ENCODE peak calls at places on chromosomes 1 and 21, in five cellular contexts. V is CD4-positive, alpha-beta memory T cell; B is HL-60; E is thyroid gland; N is sigmoid colon. O is an unnamed sample.

GRCh38 chr1:72357411-72357810 is 75.1 kb upstream of the NEGR1 start:
- DNase-seq in V (no peak), B (peak; percentile 18), E (no peak), N (no peak), O (no peak)

GRCh38 chr1:169109561-169110134 is 3.2 kb downstream of the ATP1B1 start:
- DNase-seq in V (no peak), B (peak; percentile 39), E (peak; percentile 83), N (peak; percentile 92), O (peak; percentile 91)

GRCh38 chr1:16167331-16168143 is 11.7 kb upstream of the EPHA2 start:
- DNase-seq in V (peak; percentile 64), B (no peak), E (peak; percentile 67), N (no peak), O (no peak)

GRCh38 chr1:246002725-246003441 is 504.2 kb downstream of the SMYD3 start:
- DNase-seq in V (peak; percentile 70), B (peak; percentile 76), E (peak; percentile 91), N (peak; percentile 88), O (peak; percentile 94)

GRCh38 chr1:199218065-199218464 is 579.2 kb downstream of the PTPRC start:
- DNase-seq in V (no peak), B (peak; percentile 21), E (no peak), N (no peak), O (no peak)

GRCh38 chr1:62870148-62870547 is 86.2 kb downstream of the ATG4C start:
- DNase-seq in V (no peak), B (no peak), E (no peak), N (no peak), O (no peak)

GRCh38 chr1:3534803-3535637 is 76.3 kb downstream of the MEGF6 start:
- DNase-seq in V (no peak), B (no peak), E (no peak), N (no peak), O (no peak)

GRCh38 chr1:47793563-47793962 is 203.6 kb downstream of the TRABD2B start:
- DNase-seq in V (no peak), B (no peak), E (no peak), N (no peak), O (no peak)

GRCh38 chr1:207828485-207829158 is 76.8 kb downstream of the CD46 start:
- DNase-seq in V (peak; percentile 58), B (peak; percentile 94), E (peak; percentile 76), N (peak; percentile 91), O (peak; percentile 75)

GRCh38 chr21:41957991-41958766 is 4.4 kb upstream of the C2CD2 start:
- DNase-seq in V (no peak), B (no peak), E (peak; percentile 49), N (peak; percentile 93), O (peak; percentile 62)

GRCh38 chr1:96538001-96538649 is 183.5 kb upstream of the PTBP2 start:
- DNase-seq in V (no peak), B (peak; percentile 17), E (peak; percentile 56), N (peak; percentile 86), O (no peak)

GRCh38 chr1:214224605-214225354 is 56.2 kb upstream of the SMYD2 start:
- DNase-seq in V (no peak), B (no peak), E (no peak), N (no peak), O (no peak)

GRCh38 chr21:42777064-42777756 is 102.1 kb downstream of the WDR4 start:
- DNase-seq in V (no peak), B (no peak), E (no peak), N (no peak), O (no peak)

GRCh38 chr1:228270032-228270431 is 62.2 kb downstream of the OBSCN start:
- DNase-seq in V (no peak), B (no peak), E (no peak), N (no peak), O (no peak)

GRCh38 chr1:198155253-198155652 is 1.5 kb upstream of the NEK7 start:
- DNase-seq in V (no peak), B (no peak), E (no peak), N (no peak), O (no peak)

GRCh38 chr1:46196609-46197008 is 1.6 kb downstream of the POMGNT1 start:
- DNase-seq in V (no peak), B (no peak), E (no peak), N (no peak), O (no peak)

GRCh38 chr1:164602480-164603093 is 43.6 kb downstream of the PBX1 start:
- DNase-seq in V (no peak), B (no peak), E (peak; percentile 87), N (peak; percentile 79), O (peak; percentile 85)

GRCh38 chr1:40915581-40915980 is 53.4 kb upstream of the CITED4 start:
- DNase-seq in V (no peak), B (no peak), E (peak; percentile 86), N (peak; percentile 39), O (no peak)

GRCh38 chr1:67584938-67585337 is 100.1 kb upstream of the GADD45A start:
- DNase-seq in V (no peak), B (no peak), E (peak; percentile 25), N (no peak), O (no peak)

GRCh38 chr1:116067564-116067887 is 43.7 kb upstream of the MAB21L3 start:
- DNase-seq in V (no peak), B (no peak), E (no peak), N (peak; percentile 66), O (no peak)

GRCh38 chr1:200233393-200233792 is 176.4 kb downstream of the ZNF281 start:
- DNase-seq in V (no peak), B (no peak), E (no peak), N (no peak), O (no peak)

GRCh38 chr1:1847061-1847460 is 43.8 kb downstream of the GNB1 start:
- DNase-seq in V (no peak), B (no peak), E (no peak), N (no peak), O (peak; percentile 63)

GRCh38 chr1:106268070-106268469 is 788.4 kb upstream of the PRMT6 start:
- DNase-seq in V (no peak), B (no peak), E (no peak), N (no peak), O (no peak)

GRCh38 chr1:28893403-28894102 is 20.8 kb upstream of the EPB41 start:
- DNase-seq in V (peak; percentile 26), B (no peak), E (no peak), N (no peak), O (no peak)

GRCh38 chr1:54253480-54253879 is 53.5 kb downstream of the MRPL37 start:
- DNase-seq in V (no peak), B (no peak), E (no peak), N (no peak), O (no peak)

GRCh38 chr1:236920270-236920894 is 83.9 kb downstream of the MT1HL1 start:
- DNase-seq in V (no peak), B (no peak), E (no peak), N (no peak), O (no peak)

GRCh38 chr1:145885738-145886287 is at the start of gene ANKRD35:
- DNase-seq in V (peak; percentile 83), B (peak; percentile 72), E (peak; percentile 91), N (peak; percentile 89), O (peak; percentile 86)

DNA sequence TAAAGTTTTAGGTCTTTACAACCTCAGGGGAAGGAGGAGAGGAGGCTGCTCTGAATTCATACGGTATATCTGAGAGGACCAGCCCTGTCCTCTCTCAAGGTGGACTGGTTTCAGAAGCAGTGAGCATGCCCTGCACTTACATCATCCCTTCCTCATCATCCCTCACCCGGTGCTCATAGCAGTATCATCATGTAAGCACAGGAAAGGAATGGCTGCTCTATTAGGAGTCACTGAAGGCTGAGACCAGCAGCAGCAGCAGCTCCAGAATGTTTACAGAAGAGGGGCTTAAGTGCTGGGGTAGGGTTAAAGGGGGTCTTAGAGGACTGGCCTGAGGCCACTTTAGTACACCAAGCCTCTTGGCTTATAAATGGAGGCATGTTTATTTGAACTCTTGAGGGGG is 185.9 kb downstream of the AK5 start:
- DNase-seq in V (no peak), B (no peak), E (no peak), N (no peak), O (no peak)
- H3K27ac ChIP-seq in V (no peak overlapping the region), B (no peak overlapping the region), E (no peak overlapping the region), N (peak overlapping the region; percentile 14), O (no peak overlapping the region)

DNA sequence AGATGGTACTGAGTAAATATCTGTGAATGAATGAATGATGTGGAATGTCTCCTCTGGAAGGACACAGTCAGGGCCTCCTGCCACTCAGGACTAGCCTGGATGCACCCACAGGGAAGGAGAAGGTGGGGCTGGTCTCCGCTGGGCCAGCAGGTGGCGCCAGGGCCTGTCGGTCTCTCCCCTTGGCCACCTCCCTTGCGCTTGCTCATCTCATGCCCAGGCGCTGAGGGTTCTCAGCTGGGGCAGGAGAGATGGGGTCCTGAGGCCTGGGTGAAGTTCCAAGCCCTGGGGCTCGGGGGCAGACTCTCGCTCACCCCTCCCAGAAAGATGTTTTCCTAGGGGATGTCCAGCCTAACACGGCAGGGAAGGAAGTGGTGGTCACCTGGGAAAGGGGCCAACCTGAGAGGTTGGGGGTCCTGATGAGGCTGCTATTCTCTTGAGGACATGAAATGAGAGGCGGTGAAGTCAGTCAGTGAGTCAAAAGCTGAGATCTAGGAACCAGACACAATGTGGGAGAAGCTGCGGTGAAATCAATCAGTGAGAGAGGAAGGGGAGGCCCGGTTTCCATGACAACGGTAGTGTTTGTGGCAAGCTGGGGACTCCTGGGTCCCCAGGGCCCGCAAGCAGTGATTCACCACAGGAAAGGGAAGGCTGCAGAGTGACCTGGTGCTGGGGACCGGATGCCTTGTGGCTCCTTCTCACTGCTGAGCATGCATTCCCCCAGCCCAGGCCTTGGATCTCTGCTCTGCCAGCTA is 14.6 kb upstream of the MEX3A start:
- DNase-seq in V (peak; percentile 91), B (peak; percentile 89), E (peak; percentile 91), N (peak; percentile 96), O (peak; percentile 92)
- H3K27ac ChIP-seq in V (peak overlapping the region; percentile 78), B (no peak overlapping the region), E (peak overlapping the region; percentile 64), N (peak overlapping the region; percentile 72), O (peak overlapping the region; percentile 39)

GRCh38 chr1:12473596-12474329 is 144.2 kb downstream of the DHRS3 start:
- DNase-seq in V (no peak), B (no peak), E (no peak), N (no peak), O (no peak)
- H3K27ac ChIP-seq in V (peak overlapping the region; percentile 51), B (no peak overlapping the region), E (peak overlapping the region; percentile 22), N (peak overlapping the region; percentile 83), O (peak overlapping the region; percentile 25)

GRCh38 chr1:70190180-70190579 is 15.2 kb downstream of the LRRC40 start:
- DNase-seq in V (no peak), B (no peak), E (no peak), N (no peak), O (no peak)

GRCh38 chr1:70188522-70188921 is 16.9 kb downstream of the LRRC40 start:
- DNase-seq in V (no peak), B (no peak), E (no peak), N (no peak), O (no peak)
- H3K27ac ChIP-seq in V (no peak overlapping the region), B (no peak overlapping the region), E (no peak overlapping the region), N (no peak overlapping the region), O (no peak overlapping the region)

GRCh38 chr1:30103708-30104107 is 619.7 kb downstream of the MATN1 start:
- DNase-seq in V (no peak), B (no peak), E (no peak), N (no peak), O (no peak)
- H3K27ac ChIP-seq in V (no peak overlapping the region), B (no peak overlapping the region), E (no peak overlapping the region), N (no peak overlapping the region), O (no peak overlapping the region)

DNA sequence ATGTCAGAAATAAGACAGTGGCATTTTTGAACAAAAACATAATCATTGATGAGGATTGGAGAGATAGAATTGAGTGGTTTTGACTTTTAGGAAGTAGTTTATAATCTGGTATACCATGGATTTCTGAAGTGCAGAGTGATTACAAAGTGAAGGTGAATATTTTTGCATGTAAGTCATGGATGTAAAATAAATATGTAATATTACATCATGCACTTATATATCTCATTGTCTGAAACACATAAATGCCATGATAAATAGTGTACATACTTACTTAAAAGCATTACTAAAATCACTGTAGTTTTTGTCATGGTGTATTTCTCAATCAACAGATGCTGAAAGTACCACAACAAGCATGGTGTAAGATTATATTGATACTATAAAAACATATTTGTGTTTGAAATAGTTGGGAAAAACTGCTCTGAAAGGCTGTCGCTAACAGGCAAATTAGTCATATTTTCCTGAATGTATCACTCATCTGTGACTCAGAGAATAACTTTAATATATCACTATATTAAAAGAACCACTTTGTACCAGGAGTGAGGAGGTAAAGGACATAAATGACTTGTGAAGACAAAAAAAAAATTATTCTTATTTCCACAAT is 24.8 kb upstream of the RGS18 start:
- DNase-seq in V (no peak), B (no peak), E (no peak), N (no peak), O (no peak)
- H3K27ac ChIP-seq in V (no peak overlapping the region), B (no peak overlapping the region), E (no peak overlapping the region), N (no peak overlapping the region), O (no peak overlapping the region)

O was measured in body of pancreas.